ENCODE peak calls at places on chromosome 15, in four cellular contexts. M, P, D and T are unnamed samples.
A peak's percentile ranks its signal among the peaks of the same experiment; 100 is the strongest.

GRCh38 chr15:52857471-52857870 is 67.3 kb upstream of the ONECUT1 start:
- DNase-seq in P (no peak), D (no peak), M (no peak), T (no peak)

GRCh38 chr15:51499379-51499976 is 123.1 kb downstream of the DMXL2 start:
- DNase-seq in P (peak; percentile 3), M (peak; percentile 9), D (no peak), T (peak; percentile 45)

GRCh38 chr15:37931868-37932267 is 2.6 kb upstream of the TMCO5A start:
- DNase-seq in M (no peak), P (no peak), D (no peak), T (no peak)

GRCh38 chr15:88904257-88904807 is 8.8 kb downstream of the MFGE8 start:
- DNase-seq in M (no peak), D (no peak), P (no peak), T (no peak)

GRCh38 chr15:42800731-42801474 is 64.0 kb upstream of the CDAN1 start:
- DNase-seq in D (no peak), P (no peak), M (no peak), T (no peak)

GRCh38 chr15:68808770-68809169 is 11.9 kb downstream of the ANP32A start:
- DNase-seq in P (no peak), M (no peak), D (no peak), T (no peak)

GRCh38 chr15:66505430-66505811 is 295 bp downstream of the ZWILCH start:
- DNase-seq in P (no peak), D (no peak), M (no peak), T (no peak)

GRCh38 chr15:90074023-90074422 is 28.2 kb downstream of the IDH2 start:
- DNase-seq in M (no peak), P (no peak), D (no peak), T (no peak)

GRCh38 chr15:44034334-44034733 is 160.7 kb downstream of the FRMD5 start:
- DNase-seq in D (no peak), M (no peak), P (no peak), T (no peak)

GRCh38 chr15:50145451-50145872 is 26.4 kb upstream of the ATP8B4 start:
- DNase-seq in M (no peak), P (no peak), D (peak; percentile 16), T (peak; percentile 67)

GRCh38 chr15:74040115-74040850 is 42.1 kb downstream of the GOLGA6A start:
- DNase-seq in M (no peak), P (no peak), D (no peak), T (peak; percentile 5)

GRCh38 chr15:42720071-42720470 is 16.9 kb downstream of the CDAN1 start:
- DNase-seq in D (no peak), M (no peak), P (no peak), T (no peak)

GRCh38 chr15:40265875-40266274 is 17.0 kb downstream of the ANKRD63 start:
- DNase-seq in M (no peak), D (no peak), P (no peak), T (no peak)

GRCh38 chr15:83871808-83872559 is 218.1 kb downstream of the ADAMTSL3 start:
- DNase-seq in M (no peak), P (no peak), D (peak; percentile 17), T (peak; percentile 36)

GRCh38 chr15:41801185-41801584 is 26.7 kb upstream of the JMJD7 start:
- DNase-seq in P (no peak), D (no peak), M (no peak), T (no peak)

GRCh38 chr15:46786886-46787285 is 930.4 kb upstream of the SEMA6D start:
- DNase-seq in M (no peak), P (no peak), D (no peak), T (no peak)

GRCh38 chr15:61726166-61726565 is 334.1 kb downstream of the VPS13C start:
- DNase-seq in P (no peak), D (no peak), M (no peak), T (no peak)

GRCh38 chr15:66838671-66839239 is 136.7 kb downstream of the SMAD6 start:
- DNase-seq in D (no peak), M (no peak), P (no peak), T (peak; percentile 49)

GRCh38 chr15:80801891-80802680 is 22.9 kb downstream of the CEMIP start:
- DNase-seq in M (no peak), P (no peak), D (no peak), T (no peak)
- TF ChIP-seq SPI1 in M (no peak), P (no peak), D (no peak), T (no peak)

GRCh38 chr15:34055868-34056595 is 17.0 kb upstream of the AVEN start:
- DNase-seq in M (no peak), D (no peak), P (no peak), T (no peak)
- TF ChIP-seq SPI1 in M (no peak), D (no peak), P (no peak), T (no peak)

DNA sequence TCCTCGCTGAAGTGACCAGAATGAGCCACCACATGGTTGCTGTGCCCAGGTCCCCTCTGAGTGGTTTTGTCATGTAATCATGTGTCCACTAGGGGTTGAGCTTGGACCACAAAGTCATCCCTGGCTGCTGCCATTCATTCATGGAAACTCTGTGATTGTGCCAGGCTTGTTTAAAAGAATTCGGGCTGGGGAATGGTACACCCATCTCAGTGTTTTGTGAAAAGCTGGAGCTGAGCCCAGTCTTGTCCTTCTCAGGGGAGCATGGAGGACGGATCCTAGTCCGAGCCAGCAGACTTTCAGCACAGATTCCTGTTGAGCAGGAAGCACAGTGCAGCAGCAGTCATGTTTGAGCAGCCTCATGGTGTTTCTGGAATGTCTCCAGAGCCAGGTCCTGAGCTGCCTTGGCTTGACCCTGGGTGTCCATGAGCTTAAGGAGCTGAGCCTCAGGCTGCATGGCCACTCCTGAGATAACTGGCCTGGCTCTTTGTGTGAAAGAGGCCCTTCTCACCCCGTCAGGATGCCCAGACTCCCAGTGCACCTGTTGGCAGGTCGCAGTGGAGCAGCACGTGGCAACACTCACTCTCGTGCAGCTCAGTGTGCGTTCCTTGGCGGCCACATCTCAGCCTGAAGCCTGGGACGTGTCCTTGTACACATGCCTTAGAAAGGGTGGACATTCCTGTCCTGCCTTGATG is 260.3 kb upstream of the TPM1 start:
- DNase-seq in D (no peak), M (peak; percentile 16), P (peak; percentile 43), T (peak; percentile 48)
- TF ChIP-seq SPI1 in D (no peak), M (no peak), P (no peak), T (no peak)

DNA sequence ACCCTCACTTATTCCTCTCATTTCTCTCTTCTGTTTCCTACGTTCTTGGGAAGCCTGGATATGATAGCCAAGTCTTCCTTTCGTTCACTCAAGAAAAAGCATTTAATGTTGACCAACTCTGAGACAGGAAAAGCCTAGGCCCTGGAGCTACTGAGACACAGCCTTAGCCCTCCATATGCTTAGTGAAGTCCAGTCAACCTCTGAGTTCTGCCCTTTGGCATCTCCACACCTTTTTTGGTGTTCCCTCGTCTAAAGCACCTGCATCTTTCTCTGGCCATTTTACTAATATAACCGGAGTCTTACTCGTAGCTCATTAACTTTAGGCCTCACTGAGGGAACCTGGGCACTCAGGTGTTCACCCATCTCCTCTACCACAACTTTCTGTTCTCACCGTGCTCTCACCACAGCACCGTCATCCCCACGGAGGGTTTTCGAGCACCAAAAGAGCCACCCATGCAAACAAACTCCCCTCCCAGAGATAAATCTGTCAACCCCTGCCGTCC is 632 bp downstream of the MTHFS start:
- DNase-seq in P (no peak), D (peak; percentile 40), M (no peak), T (no peak)
- TF ChIP-seq SPI1 in P (no peak), D (no peak), M (no peak), T (no peak)

DNA sequence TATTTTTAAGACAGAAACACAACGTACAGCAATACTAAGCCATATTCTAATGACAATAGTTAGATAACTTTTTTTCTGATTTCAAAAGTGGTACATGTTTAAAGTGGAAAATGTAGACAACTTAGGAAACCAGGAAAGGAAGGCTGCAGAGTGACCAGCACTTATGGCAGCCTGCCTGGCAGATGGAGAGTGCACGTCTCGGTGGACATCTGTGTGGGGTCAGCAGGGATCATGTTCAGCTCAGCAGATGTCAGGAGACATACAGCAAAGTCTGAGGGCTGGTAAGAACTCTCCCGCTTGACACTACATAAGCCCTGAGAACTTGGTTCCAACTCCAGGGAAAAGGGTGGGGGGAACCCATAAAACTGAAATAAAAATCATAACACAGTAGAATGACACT is 128.6 kb upstream of the ADPGK start:
- DNase-seq in M (no peak), D (no peak), P (no peak), T (no peak)
- TF ChIP-seq SPI1 in M (no peak), D (no peak), P (no peak), T (no peak)

GRCh38 chr15:64843996-64844395 is 2.3 kb downstream of the PLEKHO2 start:
- DNase-seq in M (no peak), D (no peak), P (no peak), T (no peak)

GRCh38 chr15:64842099-64842940 is 605 bp downstream of the PLEKHO2 start:
- DNase-seq in M (no peak), D (no peak), P (peak; percentile 25), T (no peak)

GRCh38 chr15:64844576-64845140 is 2.9 kb downstream of the PLEKHO2 start:
- DNase-seq in P (no peak), M (no peak), D (no peak), T (no peak)

GRCh38 chr15:64841258-64842098 is at the start of gene PLEKHO2:
- DNase-seq in M (peak; percentile 89), P (peak; percentile 95), D (peak; percentile 53), T (peak; percentile 96)

DNA sequence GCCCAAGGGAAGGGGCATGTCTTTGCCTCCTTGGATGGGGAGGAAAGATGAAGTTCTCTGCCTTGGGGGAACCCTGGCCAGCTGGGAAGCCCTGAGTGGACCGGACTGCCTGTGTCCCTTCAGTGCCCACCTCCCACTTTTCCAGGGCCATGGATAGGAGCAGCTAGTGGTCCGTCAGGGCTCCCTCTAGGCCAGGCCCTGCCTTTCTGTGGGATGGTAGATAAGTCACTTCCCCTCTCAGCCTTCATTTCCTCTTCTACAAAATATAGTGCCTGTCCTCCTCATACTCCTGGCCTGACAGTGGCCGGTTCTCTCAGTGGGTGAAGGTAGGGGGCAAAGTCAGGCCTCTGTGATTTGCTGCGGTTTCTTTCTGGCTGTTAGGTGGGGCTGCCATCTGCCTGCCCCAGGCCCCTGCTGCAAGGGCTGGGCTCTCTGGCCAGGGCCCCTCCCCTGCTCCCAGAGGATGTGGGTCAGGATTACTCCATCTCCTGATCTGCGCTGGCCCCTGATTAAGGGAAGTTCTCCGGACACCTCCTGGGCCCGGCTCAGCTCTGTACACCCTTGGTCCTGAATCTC is 1.4 kb downstream of the PLEKHO2 start:
- DNase-seq in M (no peak), D (no peak), P (peak; percentile 86), T (no peak)
- TF ChIP-seq SPI1 in M (peak; percentile 82), D (peak; percentile 85), P (peak; percentile 97), T (peak; percentile 97)

GRCh38 chr15:82799183-82799841 is 6.6 kb downstream of the FSD2 start:
- DNase-seq in P (no peak), M (no peak), D (no peak), T (no peak)
- TF ChIP-seq SPI1 in P (no peak), M (no peak), D (no peak), T (no peak)

GRCh38 chr15:32974691-32975090 is 219.8 kb downstream of the FMN1 start:
- DNase-seq in D (no peak), P (no peak), M (no peak), T (no peak)
- TF ChIP-seq SPI1 in D (no peak), P (no peak), M (no peak), T (no peak)

DNA sequence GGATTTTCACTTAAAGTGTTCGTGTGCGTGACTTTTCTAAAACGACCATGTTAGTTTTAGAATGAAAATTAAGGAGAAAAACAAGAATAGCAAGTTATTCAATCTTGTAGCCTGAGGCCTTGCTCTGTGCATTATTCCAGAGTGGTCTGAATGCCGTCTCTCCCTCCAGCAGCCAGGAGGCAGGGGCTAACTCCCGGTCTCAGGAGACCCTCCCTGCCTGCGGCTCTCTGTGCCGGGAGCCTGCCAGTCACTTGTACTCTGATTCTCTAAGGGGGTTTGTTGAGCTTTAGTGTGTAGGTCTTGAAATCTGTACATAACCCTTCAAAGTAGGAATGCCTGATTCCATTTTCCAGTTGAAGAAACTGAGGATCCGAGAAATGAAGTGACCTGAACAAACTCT is 97.3 kb downstream of the ARNT2 start:
- DNase-seq in M (no peak), P (no peak), D (no peak), T (no peak)
- TF ChIP-seq SPI1 in M (no peak), P (no peak), D (no peak), T (no peak)